ENCODE peak calls at places on chromosomes 6 and 20, in four cellular contexts. Y, S, G and T are unnamed samples.
A peak's percentile ranks its signal among the peaks of the same experiment; 100 is the strongest.

GRCh38 chr20:23049201-23049932 is at the start of gene THBD:
- DNase-seq in Y (peak; percentile 35), S (no peak), G (no peak), T (no peak)

GRCh38 chr6:26006086-26006939 is 43.7 kb downstream of the TRIM38 start:
- DNase-seq in Y (no peak), S (no peak), G (no peak), T (no peak)

GRCh38 chr20:25018841-25019240 is 26.3 kb upstream of the APMAP start:
- DNase-seq in Y (no peak), S (no peak), G (no peak), T (no peak)

GRCh38 chr6:12162203-12162602 is 128.0 kb upstream of the EDN1 start:
- DNase-seq in Y (no peak), S (no peak), G (no peak), T (no peak)

GRCh38 chr6:83601119-83601518 is 88.8 kb downstream of the PRSS35 start:
- DNase-seq in Y (no peak), S (no peak), G (no peak), T (no peak)

GRCh38 chr6:138297761-138298298 is 79.5 kb upstream of the PBOV1 start:
- DNase-seq in Y (no peak), S (no peak), G (no peak), T (no peak)

GRCh38 chr6:8389034-8389818 is 46.1 kb downstream of the SLC35B3 start:
- DNase-seq in Y (no peak), S (no peak), G (no peak), T (no peak)

GRCh38 chr20:44477151-44477550 is 1.5 kb downstream of the TTPAL start:
- DNase-seq in Y (no peak), S (no peak), G (no peak), T (no peak)

GRCh38 chr6:105545206-105545920 is 142.5 kb upstream of the PREP start:
- DNase-seq in Y (no peak), S (no peak), G (no peak), T (no peak)

GRCh38 chr6:14635933-14636599 is 518.5 kb downstream of the CD83 start:
- DNase-seq in Y (no peak), S (no peak), G (no peak), T (no peak)

GRCh38 chr20:58246346-58246745 is 17.9 kb upstream of the ANKRD60 start:
- DNase-seq in Y (no peak), S (no peak), G (no peak), T (no peak)

GRCh38 chr6:124881898-124882579 is 80.2 kb upstream of the RNF217 start:
- DNase-seq in Y (no peak), S (no peak), G (no peak), T (no peak)

GRCh38 chr6:107318100-107318736 is 141.1 kb downstream of the PDSS2 start:
- DNase-seq in Y (peak; percentile 16), S (peak; percentile 26), G (no peak), T (peak; percentile 7)

GRCh38 chr20:61259741-61260140 is 7.7 kb downstream of the CDH4 start:
- DNase-seq in Y (no peak), S (no peak), G (no peak), T (no peak)

GRCh38 chr6:132058975-132059374 is 107.8 kb upstream of the CCN2 start:
- DNase-seq in Y (no peak), S (no peak), G (no peak), T (no peak)

GRCh38 chr6:138657026-138657425 is 116.5 kb upstream of the CCDC28A start:
- DNase-seq in Y (no peak), S (no peak), G (no peak), T (no peak)

GRCh38 chr20:5596401-5597193 is 153.6 kb upstream of the SHLD1 start:
- DNase-seq in Y (no peak), S (no peak), G (no peak), T (no peak)

GRCh38 chr6:81890846-81891245 is 138.4 kb upstream of the TENT5A start:
- DNase-seq in Y (no peak), S (no peak), G (no peak), T (no peak)

GRCh38 chr6:26065952-26066380 is 21.3 kb upstream of the HFE start:
- DNase-seq in Y (peak; percentile 72), S (peak; percentile 79), G (peak; percentile 46), T (no peak)

GRCh38 chr6:56491606-56492328 is 150.9 kb downstream of the DST start:
- DNase-seq in Y (no peak), S (no peak), G (no peak), T (no peak)

GRCh38 chr6:146814148-146814750 is 215.5 kb downstream of the ADGB start:
- DNase-seq in Y (no peak), S (no peak), G (no peak), T (no peak)

DNA sequence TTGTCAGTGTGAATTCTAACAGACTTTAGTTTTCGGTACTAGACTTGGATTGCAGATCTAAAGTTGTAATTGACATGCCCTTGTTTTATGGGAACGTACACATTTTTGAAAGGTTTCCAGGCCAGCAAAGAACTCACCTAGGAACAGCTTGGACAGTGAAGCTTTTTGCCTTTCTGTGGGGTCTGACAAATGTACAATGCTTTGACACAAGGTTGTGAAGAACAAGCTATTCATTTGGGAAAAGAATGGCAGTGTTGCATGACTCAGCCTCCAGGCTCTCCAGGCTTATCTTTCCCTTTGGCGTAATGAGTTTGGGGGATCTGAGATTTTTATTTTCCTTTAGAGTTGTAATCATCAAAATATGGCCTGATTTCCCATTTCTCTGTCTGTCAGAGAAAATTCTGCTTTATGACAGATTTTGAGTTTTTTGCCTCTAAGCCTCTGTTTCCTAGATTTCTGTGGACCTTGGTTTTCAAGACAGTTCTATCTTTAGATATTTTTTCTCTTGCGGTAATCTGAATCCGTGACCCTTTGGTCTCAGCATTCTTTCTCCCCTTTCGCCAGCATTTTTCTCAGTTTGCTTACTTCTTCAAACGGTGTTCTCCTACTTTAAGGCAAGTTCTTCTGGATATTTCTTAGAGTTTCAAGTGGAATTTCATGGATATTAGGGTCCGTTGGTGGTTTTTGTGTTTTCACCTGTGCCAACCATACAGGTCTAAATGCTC is 221.0 kb downstream of the ADGB start:
- DNase-seq in Y (no peak), S (no peak), G (no peak), T (no peak)
- H3K27ac ChIP-seq in Y (no peak overlapping the region), S (no peak overlapping the region), G (no peak overlapping the region), T (no peak overlapping the region)

GRCh38 chr20:52748235-52748950 is 223.8 kb upstream of the TSHZ2 start:
- DNase-seq in Y (no peak), S (no peak), G (no peak), T (no peak)
- H3K27ac ChIP-seq in Y (no peak overlapping the region), S (no peak overlapping the region), G (peak overlapping the region; percentile 38), T (no peak overlapping the region)

GRCh38 chr6:49649982-49650381 is 13.3 kb upstream of the RHAG start:
- DNase-seq in Y (no peak), S (no peak), G (no peak), T (no peak)
- H3K27ac ChIP-seq in Y (no peak overlapping the region), S (no peak overlapping the region), G (no peak overlapping the region), T (no peak overlapping the region)

DNA sequence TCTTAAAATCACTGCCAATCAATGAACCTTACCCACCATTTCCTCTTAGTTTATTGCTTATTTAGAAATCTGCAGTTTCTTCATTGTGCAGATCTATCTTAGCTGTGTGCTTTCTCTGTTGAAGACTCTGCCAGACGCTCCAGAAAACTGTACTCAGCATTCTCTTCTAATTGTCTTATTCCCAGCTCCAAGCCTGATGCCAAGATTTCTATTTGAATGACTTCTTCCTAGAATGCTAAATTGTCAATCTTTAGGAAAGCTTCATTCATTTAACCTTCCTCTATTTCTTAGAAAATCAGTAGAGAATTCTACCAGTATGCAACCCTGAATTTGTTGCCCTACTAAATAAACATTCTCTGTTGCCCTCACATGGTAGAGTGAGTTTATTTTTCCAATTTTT is 308.9 kb downstream of the KHDRBS2 start:
- DNase-seq in Y (no peak), S (no peak), G (no peak), T (no peak)
- H3K27ac ChIP-seq in Y (no peak overlapping the region), S (no peak overlapping the region), G (no peak overlapping the region), T (no peak overlapping the region)

GRCh38 chr6:90484903-90485302 is 102.0 kb downstream of the MAP3K7 start:
- DNase-seq in Y (no peak), S (no peak), G (no peak), T (no peak)
- H3K27ac ChIP-seq in Y (no peak overlapping the region), S (no peak overlapping the region), G (no peak overlapping the region), T (peak overlapping the region; percentile 74)